ENCODE peak calls at places on chromosomes 11 and 22, in five cellular contexts. K, O, F, X and D are unnamed samples.

GRCh38 chr22:41619979-41620645 is 731 bp downstream of the DESI1 start:
- DNase-seq in K (peak; percentile 39), O (no peak), F (no peak), X (no peak), D (peak; percentile 28)

GRCh38 chr22:23306438-23306921 is 126.2 kb downstream of the BCR start:
- DNase-seq in K (no peak), O (no peak), F (no peak), X (no peak), D (no peak)

GRCh38 chr11:26621147-26621546 is 49.1 kb upstream of the MUC15 start:
- DNase-seq in K (no peak), O (peak; percentile 15), F (peak; percentile 78), X (no peak), D (no peak)

GRCh38 chr22:38153821-38154562 is 27.6 kb downstream of the PLA2G6 start:
- DNase-seq in K (no peak), O (no peak), F (no peak), X (no peak), D (no peak)

GRCh38 chr11:83558281-83558680 is 272.1 kb upstream of the CCDC90B start:
- DNase-seq in K (no peak), O (no peak), F (no peak), X (no peak), D (no peak)

GRCh38 chr22:46769191-46769675 is 6.8 kb downstream of the TBC1D22A start:
- DNase-seq in K (no peak), O (no peak), F (no peak), X (no peak), D (no peak)

GRCh38 chr11:31861011-31861410 is 49.9 kb upstream of the PAX6 start:
- DNase-seq in K (no peak), O (no peak), F (no peak), X (no peak), D (no peak)

GRCh38 chr22:42994917-42995562 is 19.9 kb downstream of the PACSIN2 start:
- DNase-seq in K (no peak), O (no peak), F (peak; percentile 71), X (no peak), D (no peak)

GRCh38 chr11:132158091-132158490 is 787.7 kb downstream of the NTM start:
- DNase-seq in K (peak; percentile 28), O (no peak), F (no peak), X (no peak), D (no peak)

GRCh38 chr11:2837096-2837601 is 48.4 kb downstream of the CDKN1C start:
- DNase-seq in K (peak; percentile 46), O (no peak), F (peak; percentile 28), X (peak; percentile 85), D (no peak)

GRCh38 chr22:22342697-22343602 is 98.4 kb downstream of the VPREB1 start:
- DNase-seq in K (peak; percentile 62), O (peak; percentile 51), F (peak; percentile 43), X (peak; percentile 99), D (peak; percentile 56)

GRCh38 chr11:36454991-36455611 is 55.0 kb downstream of the TRAF6 start:
- DNase-seq in K (no peak), O (no peak), F (no peak), X (no peak), D (no peak)

GRCh38 chr11:118649941-118650340 is 29.5 kb downstream of the TREH start:
- DNase-seq in K (no peak), O (no peak), F (no peak), X (no peak), D (no peak)

GRCh38 chr11:117824571-117825537 is at the start of gene FXYD2:
- DNase-seq in K (no peak), O (no peak), F (no peak), X (no peak), D (peak; percentile 10)

GRCh38 chr11:66850235-66850587 is 6.7 kb upstream of the LRFN4 start:
- DNase-seq in K (no peak), O (no peak), F (no peak), X (no peak), D (no peak)

GRCh38 chr11:129723146-129723963 is 92.3 kb upstream of the TMEM45B start:
- DNase-seq in K (no peak), O (no peak), F (no peak), X (no peak), D (no peak)

GRCh38 chr11:117064275-117064674 is 34.0 kb downstream of the SIK3 start:
- DNase-seq in K (no peak), O (no peak), F (no peak), X (no peak), D (no peak)

GRCh38 chr11:107017104-107017432 is 1.2 kb downstream of the GUCY1A2 start:
- DNase-seq in K (no peak), O (no peak), F (no peak), X (no peak), D (no peak)

GRCh38 chr11:102357116-102357515 is 10.1 kb downstream of the BIRC2 start:
- DNase-seq in K (no peak), O (no peak), F (no peak), X (no peak), D (no peak)

GRCh38 chr11:1949922-1950321 is 2.8 kb downstream of the MRPL23 start:
- DNase-seq in K (no peak), O (no peak), F (no peak), X (no peak), D (no peak)

GRCh38 chr22:36136475-36136874 is 24.1 kb downstream of the APOL3 start:
- DNase-seq in K (no peak), O (no peak), F (no peak), X (no peak), D (no peak)

GRCh38 chr11:77395460-77396175 is 78.3 kb downstream of the PAK1 start:
- DNase-seq in K (no peak), O (no peak), F (no peak), X (no peak), D (no peak)

GRCh38 chr11:118705111-118705741 is 25.8 kb upstream of the TREH start:
- DNase-seq in K (no peak), O (no peak), F (no peak), X (no peak), D (peak; percentile 37)

GRCh38 chr11:11022126-11022730 is 164.4 kb upstream of the ZBED5 start:
- DNase-seq in K (no peak), O (no peak), F (peak; percentile 55), X (peak; percentile 37), D (no peak)

GRCh38 chr11:73308003-73308962 is at the start of gene ARHGEF17:
- DNase-seq in K (peak; percentile 69), O (no peak), F (peak; percentile 71), X (peak; percentile 72), D (no peak)

GRCh38 chr22:24731786-24732185 is 42.7 kb downstream of the PIWIL3 start:
- DNase-seq in K (no peak), O (no peak), F (no peak), X (no peak), D (no peak)

GRCh38 chr22:43476341-43476740 is 64.5 kb downstream of the MPPED1 start:
- DNase-seq in K (no peak), O (no peak), F (peak; percentile 13), X (no peak), D (no peak)

GRCh38 chr11:34343153-34343552 is 14.7 kb downstream of the ABTB2 start:
- DNase-seq in K (no peak), O (peak; percentile 76), F (no peak), X (no peak), D (no peak)

GRCh38 chr11:70688142-70688541 is 289.8 kb downstream of the CTTN start:
- DNase-seq in K (no peak), O (no peak), F (no peak), X (no peak), D (no peak)

GRCh38 chr11:78564889-78565467 is 9.7 kb downstream of the NARS2 start:
- DNase-seq in K (no peak), O (no peak), F (no peak), X (no peak), D (no peak)

GRCh38 chr22:27022256-27022655 is 364.9 kb downstream of the MIAT start:
- DNase-seq in K (no peak), O (no peak), F (peak; percentile 5), X (no peak), D (no peak)

GRCh38 chr22:19853058-19853878 is 1.4 kb downstream of the GNB1L start:
- DNase-seq in K (no peak), O (no peak), F (no peak), X (peak; percentile 72), D (no peak)

GRCh38 chr11:111586305-111586915 is 15.8 kb upstream of the SIK2 start:
- DNase-seq in K (peak; percentile 37), O (no peak), F (no peak), X (peak; percentile 25), D (no peak)

GRCh38 chr22:43008921-43009320 is 6.0 kb downstream of the PACSIN2 start:
- DNase-seq in K (no peak), O (no peak), F (no peak), X (no peak), D (no peak)

GRCh38 chr11:64750361-64751054 is 6.6 kb upstream of the RASGRP2 start:
- DNase-seq in K (no peak), O (no peak), F (no peak), X (no peak), D (no peak)
- TF ChIP-seq CTCF in K (no peak), O (no peak), F (no peak), X (peak; percentile 36), D (no peak)

DNA sequence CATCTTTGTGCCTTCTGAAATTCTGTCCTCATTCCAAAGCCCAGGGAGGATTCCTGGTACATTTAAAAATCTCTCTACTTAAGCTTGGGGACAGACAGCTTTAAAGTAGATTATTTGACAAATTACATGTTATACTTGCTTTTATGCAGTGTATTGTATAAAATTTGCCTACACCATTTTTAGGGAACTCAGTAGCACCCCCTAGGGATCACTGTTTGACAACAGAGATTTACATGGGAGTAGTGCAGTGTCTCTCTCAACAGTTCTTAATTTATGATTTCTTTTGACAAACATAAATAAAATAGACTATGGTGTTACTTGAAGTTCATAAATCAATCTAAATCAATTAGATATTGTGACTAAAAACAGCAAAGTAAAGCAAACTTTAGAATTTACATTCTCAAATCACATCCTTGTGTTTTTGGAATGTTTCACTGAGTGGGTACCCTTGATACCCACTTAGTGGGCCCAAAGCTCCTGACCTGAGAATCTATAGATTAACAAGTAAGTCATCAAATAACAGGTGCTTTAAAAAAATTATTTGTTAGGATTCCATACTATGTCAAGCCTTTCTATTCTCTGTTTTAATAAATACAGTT is 428.8 kb downstream of the DYNC2H1 start:
- DNase-seq in K (peak; percentile 11), O (no peak), F (no peak), X (no peak), D (no peak)
- TF ChIP-seq CTCF in K (peak; percentile 57), O (peak; percentile 67), F (peak; percentile 22), X (no peak), D (no peak)

GRCh38 chr11:121950160-121950559 is 165.9 kb downstream of the BLID start:
- DNase-seq in K (no peak), O (no peak), F (no peak), X (no peak), D (no peak)
- TF ChIP-seq CTCF in K (no peak), O (no peak), F (no peak), X (no peak), D (no peak)

GRCh38 chr11:45181595-45182550 is 35.4 kb downstream of the PRDM11 start:
- DNase-seq in K (peak; percentile 24), O (no peak), F (no peak), X (no peak), D (no peak)

GRCh38 chr11:45179686-45180085 is 33.2 kb downstream of the PRDM11 start:
- DNase-seq in K (no peak), O (no peak), F (no peak), X (no peak), D (no peak)

GRCh38 chr11:45178890-45179663 is 32.6 kb downstream of the PRDM11 start:
- DNase-seq in K (no peak), O (peak; percentile 46), F (no peak), X (no peak), D (no peak)

GRCh38 chr11:45180888-45181594 is 34.6 kb downstream of the PRDM11 start:
- DNase-seq in K (peak; percentile 39), O (peak; percentile 38), F (peak; percentile 89), X (peak; percentile 86), D (peak; percentile 40)

GRCh38 chr11:45180158-45180887 is 33.9 kb downstream of the PRDM11 start:
- DNase-seq in K (peak; percentile 49), O (no peak), F (peak; percentile 76), X (peak; percentile 75), D (no peak)
- TF ChIP-seq CTCF in K (no peak), O (peak; percentile 58), F (peak; percentile 36), X (no peak), D (no peak)